ENCODE peak calls at places on chromosomes 1 and 21, in nine cellular contexts. One of them, this sample, is unnamed.

GRCh38 chr1:153375511-153375910 is at the start of gene S100A12:
- DNase-seq in T follicular helper cell: no peak
- DNase-seq in mucosa of gallbladder: no peak
- DNase-seq in A172: peak; percentile 91
- DNase-seq in stimulated activated CD4-positive, alpha-beta T cell treated with anti-CD3 and anti-CD28 coated beads, TNF-alpha, amount 100 ng/mL, for 1 hour: no peak
- DNase-seq in GDM1: no peak
- DNase-seq in KG1: no peak
- DNase-seq in neural progenitor cell: no peak
- DNase-seq in osteocyte: no peak
- DNase-seq in this sample: no peak

GRCh38 chr1:150528997-150529396 is 13.4 kb downstream of the FALEC start:
- DNase-seq in T follicular helper cell: no peak
- DNase-seq in mucosa of gallbladder: peak; percentile 55
- DNase-seq in A172: peak; percentile 79
- DNase-seq in stimulated activated CD4-positive, alpha-beta T cell treated with anti-CD3 and anti-CD28 coated beads, TNF-alpha, amount 100 ng/mL, for 1 hour: no peak
- DNase-seq in GDM1: no peak
- DNase-seq in KG1: no peak
- DNase-seq in neural progenitor cell: no peak
- DNase-seq in osteocyte: no peak
- DNase-seq in this sample: no peak

GRCh38 chr1:51512611-51513010 is 6.5 kb downstream of the EPS15 start:
- DNase-seq in T follicular helper cell: no peak
- DNase-seq in mucosa of gallbladder: no peak
- DNase-seq in A172: no peak
- DNase-seq in stimulated activated CD4-positive, alpha-beta T cell treated with anti-CD3 and anti-CD28 coated beads, TNF-alpha, amount 100 ng/mL, for 1 hour: no peak
- DNase-seq in GDM1: no peak
- DNase-seq in KG1: no peak
- DNase-seq in neural progenitor cell: no peak
- DNase-seq in osteocyte: no peak
- DNase-seq in this sample: no peak

GRCh38 chr1:54627181-54627580 is 3.9 kb upstream of the FAM151A start:
- DNase-seq in T follicular helper cell: no peak
- DNase-seq in mucosa of gallbladder: no peak
- DNase-seq in A172: no peak
- DNase-seq in stimulated activated CD4-positive, alpha-beta T cell treated with anti-CD3 and anti-CD28 coated beads, TNF-alpha, amount 100 ng/mL, for 1 hour: no peak
- DNase-seq in GDM1: no peak
- DNase-seq in KG1: no peak
- DNase-seq in neural progenitor cell: no peak
- DNase-seq in osteocyte: no peak
- DNase-seq in this sample: no peak

GRCh38 chr1:11653616-11654570 is at the start of gene FBXO2:
- DNase-seq in T follicular helper cell: no peak
- DNase-seq in mucosa of gallbladder: no peak
- DNase-seq in A172: no peak
- DNase-seq in stimulated activated CD4-positive, alpha-beta T cell treated with anti-CD3 and anti-CD28 coated beads, TNF-alpha, amount 100 ng/mL, for 1 hour: no peak
- DNase-seq in GDM1: no peak
- DNase-seq in KG1: no peak
- DNase-seq in neural progenitor cell: peak; percentile 80
- DNase-seq in osteocyte: no peak
- DNase-seq in this sample: no peak

GRCh38 chr1:168709407-168709891 is 19.6 kb downstream of the DPT start:
- DNase-seq in T follicular helper cell: no peak
- DNase-seq in mucosa of gallbladder: peak; percentile 38
- DNase-seq in A172: peak; percentile 98
- DNase-seq in stimulated activated CD4-positive, alpha-beta T cell treated with anti-CD3 and anti-CD28 coated beads, TNF-alpha, amount 100 ng/mL, for 1 hour: no peak
- DNase-seq in GDM1: no peak
- DNase-seq in KG1: no peak
- DNase-seq in neural progenitor cell: peak; percentile 27
- DNase-seq in osteocyte: no peak
- DNase-seq in this sample: no peak

GRCh38 chr1:43563779-43564616 is 33.3 kb downstream of the PTPRF start:
- DNase-seq in T follicular helper cell: no peak
- DNase-seq in mucosa of gallbladder: no peak
- DNase-seq in A172: no peak
- DNase-seq in stimulated activated CD4-positive, alpha-beta T cell treated with anti-CD3 and anti-CD28 coated beads, TNF-alpha, amount 100 ng/mL, for 1 hour: no peak
- DNase-seq in GDM1: no peak
- DNase-seq in KG1: no peak
- DNase-seq in neural progenitor cell: no peak
- DNase-seq in osteocyte: no peak
- DNase-seq in this sample: no peak

GRCh38 chr21:33770542-33770941 is 128.2 kb downstream of the ITSN1 start:
- DNase-seq in T follicular helper cell: no peak
- DNase-seq in mucosa of gallbladder: no peak
- DNase-seq in A172: no peak
- DNase-seq in stimulated activated CD4-positive, alpha-beta T cell treated with anti-CD3 and anti-CD28 coated beads, TNF-alpha, amount 100 ng/mL, for 1 hour: no peak
- DNase-seq in GDM1: no peak
- DNase-seq in KG1: no peak
- DNase-seq in neural progenitor cell: no peak
- DNase-seq in osteocyte: no peak
- DNase-seq in this sample: no peak

GRCh38 chr1:202189012-202189790 is 4.4 kb upstream of the LGR6 start:
- DNase-seq in T follicular helper cell: peak; percentile 65
- DNase-seq in mucosa of gallbladder: peak; percentile 71
- DNase-seq in A172: peak; percentile 69
- DNase-seq in stimulated activated CD4-positive, alpha-beta T cell treated with anti-CD3 and anti-CD28 coated beads, TNF-alpha, amount 100 ng/mL, for 1 hour: peak; percentile 37
- DNase-seq in GDM1: peak; percentile 40
- DNase-seq in KG1: peak; percentile 43
- DNase-seq in neural progenitor cell: peak; percentile 92
- DNase-seq in osteocyte: peak; percentile 93
- DNase-seq in this sample: peak; percentile 80

GRCh38 chr1:107976431-107977215 is 11.6 kb upstream of the VAV3 start:
- DNase-seq in T follicular helper cell: no peak
- DNase-seq in mucosa of gallbladder: no peak
- DNase-seq in A172: peak; percentile 86
- DNase-seq in stimulated activated CD4-positive, alpha-beta T cell treated with anti-CD3 and anti-CD28 coated beads, TNF-alpha, amount 100 ng/mL, for 1 hour: no peak
- DNase-seq in GDM1: no peak
- DNase-seq in KG1: no peak
- DNase-seq in neural progenitor cell: peak; percentile 25
- DNase-seq in osteocyte: no peak
- DNase-seq in this sample: no peak

GRCh38 chr1:28510350-28511223 is 4.7 kb downstream of the RCC1 start:
- DNase-seq in T follicular helper cell: no peak
- DNase-seq in mucosa of gallbladder: no peak
- DNase-seq in A172: peak; percentile 46
- DNase-seq in stimulated activated CD4-positive, alpha-beta T cell treated with anti-CD3 and anti-CD28 coated beads, TNF-alpha, amount 100 ng/mL, for 1 hour: no peak
- DNase-seq in GDM1: peak; percentile 38
- DNase-seq in KG1: peak; percentile 36
- DNase-seq in neural progenitor cell: no peak
- DNase-seq in osteocyte: no peak
- DNase-seq in this sample: no peak

GRCh38 chr1:29237906-29238600 is 1.7 kb downstream of the PTPRU start:
- DNase-seq in T follicular helper cell: no peak
- DNase-seq in mucosa of gallbladder: peak; percentile 34
- DNase-seq in A172: no peak
- DNase-seq in stimulated activated CD4-positive, alpha-beta T cell treated with anti-CD3 and anti-CD28 coated beads, TNF-alpha, amount 100 ng/mL, for 1 hour: no peak
- DNase-seq in GDM1: no peak
- DNase-seq in KG1: no peak
- DNase-seq in neural progenitor cell: peak; percentile 75
- DNase-seq in osteocyte: no peak
- DNase-seq in this sample: no peak

GRCh38 chr1:40638097-40639036 is 27.1 kb downstream of the RIMS3 start:
- DNase-seq in T follicular helper cell: no peak
- DNase-seq in mucosa of gallbladder: no peak
- DNase-seq in A172: no peak
- DNase-seq in stimulated activated CD4-positive, alpha-beta T cell treated with anti-CD3 and anti-CD28 coated beads, TNF-alpha, amount 100 ng/mL, for 1 hour: no peak
- DNase-seq in GDM1: no peak
- DNase-seq in KG1: no peak
- DNase-seq in neural progenitor cell: peak; percentile 38
- DNase-seq in osteocyte: no peak
- DNase-seq in this sample: no peak

GRCh38 chr1:55275976-55276375 is 60.8 kb upstream of the USP24 start:
- DNase-seq in T follicular helper cell: no peak
- DNase-seq in mucosa of gallbladder: no peak
- DNase-seq in A172: no peak
- DNase-seq in stimulated activated CD4-positive, alpha-beta T cell treated with anti-CD3 and anti-CD28 coated beads, TNF-alpha, amount 100 ng/mL, for 1 hour: no peak
- DNase-seq in GDM1: no peak
- DNase-seq in KG1: no peak
- DNase-seq in neural progenitor cell: no peak
- DNase-seq in osteocyte: no peak
- DNase-seq in this sample: no peak

GRCh38 chr1:221316491-221317056 is 425.3 kb downstream of the DUSP10 start:
- DNase-seq in T follicular helper cell: no peak
- DNase-seq in mucosa of gallbladder: no peak
- DNase-seq in A172: no peak
- DNase-seq in stimulated activated CD4-positive, alpha-beta T cell treated with anti-CD3 and anti-CD28 coated beads, TNF-alpha, amount 100 ng/mL, for 1 hour: no peak
- DNase-seq in GDM1: no peak
- DNase-seq in KG1: no peak
- DNase-seq in neural progenitor cell: no peak
- DNase-seq in osteocyte: no peak
- DNase-seq in this sample: no peak

GRCh38 chr1:220046052-220046930 is at the start of gene EPRS1:
- DNase-seq in T follicular helper cell: peak; percentile 91
- DNase-seq in mucosa of gallbladder: peak; percentile 95
- DNase-seq in A172: peak; percentile 97
- DNase-seq in stimulated activated CD4-positive, alpha-beta T cell treated with anti-CD3 and anti-CD28 coated beads, TNF-alpha, amount 100 ng/mL, for 1 hour: peak; percentile 84
- DNase-seq in GDM1: peak; percentile 97
- DNase-seq in KG1: peak; percentile 91
- DNase-seq in neural progenitor cell: peak; percentile 98
- DNase-seq in osteocyte: peak; percentile 98
- DNase-seq in this sample: peak; percentile 93

GRCh38 chr1:183303901-183304300 is 114.3 kb downstream of the NMNAT2 start:
- DNase-seq in T follicular helper cell: no peak
- DNase-seq in mucosa of gallbladder: no peak
- DNase-seq in A172: no peak
- DNase-seq in stimulated activated CD4-positive, alpha-beta T cell treated with anti-CD3 and anti-CD28 coated beads, TNF-alpha, amount 100 ng/mL, for 1 hour: no peak
- DNase-seq in GDM1: no peak
- DNase-seq in KG1: no peak
- DNase-seq in neural progenitor cell: no peak
- DNase-seq in osteocyte: no peak
- DNase-seq in this sample: no peak

GRCh38 chr1:9591669-9592509 is 3.2 kb downstream of the TMEM201 start:
- DNase-seq in T follicular helper cell: no peak
- DNase-seq in mucosa of gallbladder: no peak
- DNase-seq in A172: no peak
- DNase-seq in stimulated activated CD4-positive, alpha-beta T cell treated with anti-CD3 and anti-CD28 coated beads, TNF-alpha, amount 100 ng/mL, for 1 hour: no peak
- DNase-seq in GDM1: no peak
- DNase-seq in KG1: no peak
- DNase-seq in neural progenitor cell: no peak
- DNase-seq in osteocyte: no peak
- DNase-seq in this sample: no peak